ENCODE peak calls at places on chromosomes 2 and 18, in nine cellular contexts. U, P, Y, I, J, X, F, M and N are unnamed samples.

GRCh38 chr2:115389898-115390297 is 947.5 kb downstream of the DPP10 start:
- DNase-seq in U (no peak), P (no peak), Y (no peak), I (no peak), J (no peak), X (no peak), F (no peak), M (no peak), N (no peak)

GRCh38 chr2:199460101-199460671 is 2.4 kb upstream of the SATB2 start:
- DNase-seq in U (no peak), P (no peak), Y (peak), I (no peak), J (peak), X (no peak), F (no peak), M (no peak), N (no peak)

GRCh38 chr2:41836944-41837343 is 210.9 kb upstream of the PKDCC start:
- DNase-seq in U (no peak), P (no peak), Y (peak), I (no peak), J (no peak), X (peak), F (no peak), M (no peak), N (peak)

GRCh38 chr18:56489901-56490300 is 148.5 kb downstream of the TXNL1 start:
- DNase-seq in U (no peak), P (no peak), Y (no peak), I (no peak), J (no peak), X (no peak), F (no peak), M (no peak), N (no peak)

GRCh38 chr18:46903406-46903805 is 13.9 kb downstream of the PIAS2 start:
- DNase-seq in U (no peak), P (no peak), Y (no peak), I (no peak), J (no peak), X (no peak), F (no peak), M (no peak), N (no peak)

GRCh38 chr2:31401580-31401979 is 13.0 kb downstream of the XDH start:
- DNase-seq in U (no peak), P (no peak), Y (peak), I (no peak), J (no peak), X (no peak), F (no peak), M (no peak), N (peak)

GRCh38 chr18:13502585-13502984 is 223.8 kb downstream of the FAM210A start:
- DNase-seq in U (no peak), P (no peak), Y (no peak), I (no peak), J (no peak), X (no peak), F (no peak), M (peak), N (no peak)

GRCh38 chr2:124911560-124911959 is 886.5 kb downstream of the CNTNAP5 start:
- DNase-seq in U (no peak), P (no peak), Y (peak), I (no peak), J (no peak), X (no peak), F (no peak), M (no peak), N (no peak)

GRCh38 chr2:232418466-232419244 is 12.0 kb downstream of the ALPG start:
- DNase-seq in U (no peak), P (no peak), Y (peak), I (no peak), J (no peak), X (peak), F (peak), M (peak), N (peak)

GRCh38 chr2:158740591-158740990 is 54.5 kb upstream of the DAPL1 start:
- DNase-seq in U (no peak), P (no peak), Y (peak), I (no peak), J (no peak), X (no peak), F (no peak), M (no peak), N (peak)

GRCh38 chr2:127134235-127134634 is 27.3 kb upstream of the BIN1 start:
- DNase-seq in U (no peak), P (no peak), Y (no peak), I (no peak), J (no peak), X (no peak), F (no peak), M (no peak), N (no peak)

GRCh38 chr2:105576440-105577241 is 168.1 kb upstream of the NCK2 start:
- DNase-seq in U (no peak), P (no peak), Y (peak), I (no peak), J (no peak), X (no peak), F (no peak), M (no peak), N (no peak)